ENCODE peak calls at places on chromosomes 13 and 19, in nine cellular contexts. One of them, this sample, is unnamed.

GRCh38 chr13:72505376-72505775 is 222.1 kb downstream of the MZT1 start:
- DNase-seq in astrocyte of the spinal cord: no peak
- DNase-seq in thoracic aorta: no peak
- DNase-seq in HTR-8/SVneo: no peak
- DNase-seq in islet precursor cell: no peak
- DNase-seq in activated CD4-positive, alpha-beta T cell treated with anti-CD3 and anti-CD28 coated beads, Interleukin-2, amount 10 ng/mL, durations not matched to agents 7 days and 5 days: no peak
- DNase-seq in stimulated activated CD4-positive, alpha-beta T cell treated with anti-CD3 and anti-CD28 coated beads, TNF-alpha, amount 100 ng/mL, for 4 hours: no peak
- DNase-seq in NCI-H774: no peak
- DNase-seq in fibroblast of the conjunctiva: no peak
- DNase-seq in this sample: no peak

GRCh38 chr13:38821753-38822551 is 135.1 kb downstream of the FREM2 start:
- DNase-seq in astrocyte of the spinal cord: no peak
- DNase-seq in thoracic aorta: no peak
- DNase-seq in HTR-8/SVneo: no peak
- DNase-seq in islet precursor cell: peak
- DNase-seq in activated CD4-positive, alpha-beta T cell treated with anti-CD3 and anti-CD28 coated beads, Interleukin-2, amount 10 ng/mL, durations not matched to agents 7 days and 5 days: no peak
- DNase-seq in stimulated activated CD4-positive, alpha-beta T cell treated with anti-CD3 and anti-CD28 coated beads, TNF-alpha, amount 100 ng/mL, for 4 hours: no peak
- DNase-seq in NCI-H774: no peak
- DNase-seq in fibroblast of the conjunctiva: no peak
- DNase-seq in this sample: no peak

GRCh38 chr13:99484405-99484981 is 16.8 kb upstream of the TM9SF2 start:
- DNase-seq in astrocyte of the spinal cord: no peak
- DNase-seq in thoracic aorta: no peak
- DNase-seq in HTR-8/SVneo: no peak
- DNase-seq in islet precursor cell: no peak
- DNase-seq in activated CD4-positive, alpha-beta T cell treated with anti-CD3 and anti-CD28 coated beads, Interleukin-2, amount 10 ng/mL, durations not matched to agents 7 days and 5 days: peak
- DNase-seq in stimulated activated CD4-positive, alpha-beta T cell treated with anti-CD3 and anti-CD28 coated beads, TNF-alpha, amount 100 ng/mL, for 4 hours: no peak
- DNase-seq in NCI-H774: no peak
- DNase-seq in fibroblast of the conjunctiva: peak
- DNase-seq in this sample: no peak

GRCh38 chr19:14450168-14450874 is 17.2 kb downstream of the PKN1 start:
- DNase-seq in astrocyte of the spinal cord: no peak
- DNase-seq in thoracic aorta: no peak
- DNase-seq in HTR-8/SVneo: no peak
- DNase-seq in islet precursor cell: peak
- DNase-seq in activated CD4-positive, alpha-beta T cell treated with anti-CD3 and anti-CD28 coated beads, Interleukin-2, amount 10 ng/mL, durations not matched to agents 7 days and 5 days: peak
- DNase-seq in stimulated activated CD4-positive, alpha-beta T cell treated with anti-CD3 and anti-CD28 coated beads, TNF-alpha, amount 100 ng/mL, for 4 hours: peak
- DNase-seq in NCI-H774: peak
- DNase-seq in fibroblast of the conjunctiva: no peak
- DNase-seq in this sample: peak

GRCh38 chr19:44552324-44552723 is 22.8 kb upstream of the CEACAM20 start:
- DNase-seq in astrocyte of the spinal cord: no peak
- DNase-seq in thoracic aorta: no peak
- DNase-seq in HTR-8/SVneo: no peak
- DNase-seq in islet precursor cell: peak
- DNase-seq in activated CD4-positive, alpha-beta T cell treated with anti-CD3 and anti-CD28 coated beads, Interleukin-2, amount 10 ng/mL, durations not matched to agents 7 days and 5 days: peak
- DNase-seq in stimulated activated CD4-positive, alpha-beta T cell treated with anti-CD3 and anti-CD28 coated beads, TNF-alpha, amount 100 ng/mL, for 4 hours: no peak
- DNase-seq in NCI-H774: no peak
- DNase-seq in fibroblast of the conjunctiva: no peak
- DNase-seq in this sample: peak

GRCh38 chr19:4030552-4030951 is 23.0 kb downstream of the PIAS4 start:
- DNase-seq in astrocyte of the spinal cord: no peak
- DNase-seq in thoracic aorta: no peak
- DNase-seq in HTR-8/SVneo: no peak
- DNase-seq in islet precursor cell: no peak
- DNase-seq in activated CD4-positive, alpha-beta T cell treated with anti-CD3 and anti-CD28 coated beads, Interleukin-2, amount 10 ng/mL, durations not matched to agents 7 days and 5 days: no peak
- DNase-seq in stimulated activated CD4-positive, alpha-beta T cell treated with anti-CD3 and anti-CD28 coated beads, TNF-alpha, amount 100 ng/mL, for 4 hours: no peak
- DNase-seq in NCI-H774: no peak
- DNase-seq in fibroblast of the conjunctiva: no peak
- DNase-seq in this sample: no peak

GRCh38 chr13:21321269-21321668 is 137.8 kb downstream of the ZDHHC20 start:
- DNase-seq in astrocyte of the spinal cord: no peak
- DNase-seq in thoracic aorta: no peak
- DNase-seq in HTR-8/SVneo: no peak
- DNase-seq in islet precursor cell: no peak
- DNase-seq in activated CD4-positive, alpha-beta T cell treated with anti-CD3 and anti-CD28 coated beads, Interleukin-2, amount 10 ng/mL, durations not matched to agents 7 days and 5 days: no peak
- DNase-seq in stimulated activated CD4-positive, alpha-beta T cell treated with anti-CD3 and anti-CD28 coated beads, TNF-alpha, amount 100 ng/mL, for 4 hours: no peak
- DNase-seq in NCI-H774: no peak
- DNase-seq in fibroblast of the conjunctiva: no peak
- DNase-seq in this sample: no peak

GRCh38 chr19:31257426-31258130 is 91.7 kb downstream of the TSHZ3 start:
- DNase-seq in astrocyte of the spinal cord: no peak
- DNase-seq in thoracic aorta: no peak
- DNase-seq in HTR-8/SVneo: no peak
- DNase-seq in islet precursor cell: peak
- DNase-seq in activated CD4-positive, alpha-beta T cell treated with anti-CD3 and anti-CD28 coated beads, Interleukin-2, amount 10 ng/mL, durations not matched to agents 7 days and 5 days: no peak
- DNase-seq in stimulated activated CD4-positive, alpha-beta T cell treated with anti-CD3 and anti-CD28 coated beads, TNF-alpha, amount 100 ng/mL, for 4 hours: no peak
- DNase-seq in NCI-H774: no peak
- DNase-seq in fibroblast of the conjunctiva: no peak
- DNase-seq in this sample: no peak

GRCh38 chr19:35346193-35347052 is 1.3 kb upstream of the FFAR1 start:
- DNase-seq in astrocyte of the spinal cord: no peak
- DNase-seq in thoracic aorta: no peak
- DNase-seq in HTR-8/SVneo: no peak
- DNase-seq in islet precursor cell: no peak
- DNase-seq in activated CD4-positive, alpha-beta T cell treated with anti-CD3 and anti-CD28 coated beads, Interleukin-2, amount 10 ng/mL, durations not matched to agents 7 days and 5 days: peak
- DNase-seq in stimulated activated CD4-positive, alpha-beta T cell treated with anti-CD3 and anti-CD28 coated beads, TNF-alpha, amount 100 ng/mL, for 4 hours: peak
- DNase-seq in NCI-H774: no peak
- DNase-seq in fibroblast of the conjunctiva: no peak
- DNase-seq in this sample: peak

GRCh38 chr19:39199025-39199424 is 2.3 kb downstream of the NCCRP1 start:
- DNase-seq in astrocyte of the spinal cord: peak
- DNase-seq in thoracic aorta: no peak
- DNase-seq in HTR-8/SVneo: no peak
- DNase-seq in islet precursor cell: no peak
- DNase-seq in activated CD4-positive, alpha-beta T cell treated with anti-CD3 and anti-CD28 coated beads, Interleukin-2, amount 10 ng/mL, durations not matched to agents 7 days and 5 days: no peak
- DNase-seq in stimulated activated CD4-positive, alpha-beta T cell treated with anti-CD3 and anti-CD28 coated beads, TNF-alpha, amount 100 ng/mL, for 4 hours: no peak
- DNase-seq in NCI-H774: peak
- DNase-seq in fibroblast of the conjunctiva: peak
- DNase-seq in this sample: no peak

GRCh38 chr19:49165865-49166301 is 8.3 kb downstream of the TRPM4 start:
- DNase-seq in astrocyte of the spinal cord: no peak
- DNase-seq in thoracic aorta: no peak
- DNase-seq in HTR-8/SVneo: no peak
- DNase-seq in islet precursor cell: peak
- DNase-seq in activated CD4-positive, alpha-beta T cell treated with anti-CD3 and anti-CD28 coated beads, Interleukin-2, amount 10 ng/mL, durations not matched to agents 7 days and 5 days: no peak
- DNase-seq in stimulated activated CD4-positive, alpha-beta T cell treated with anti-CD3 and anti-CD28 coated beads, TNF-alpha, amount 100 ng/mL, for 4 hours: no peak
- DNase-seq in NCI-H774: no peak
- DNase-seq in fibroblast of the conjunctiva: no peak
- DNase-seq in this sample: no peak

This sample was measured in colonic mucosa.